ENCODE peak calls at places on chromosomes 13 and 19, in four cellular contexts. P, W, U and G are unnamed samples.
A peak's percentile ranks its signal among the peaks of the same experiment; 100 is the strongest.

GRCh38 chr13:23960566-23961156 is 63.4 kb upstream of the C1QTNF9B start:
- DNase-seq in P (no peak), W (peak; percentile 59), U (no peak), G (no peak)

GRCh38 chr13:50843256-50844043 is at the start of gene DLEU7:
- DNase-seq in P (no peak), W (no peak), U (no peak), G (no peak)

GRCh38 chr13:94860981-94861407 is 148.6 kb upstream of the SOX21 start:
- DNase-seq in P (no peak), W (peak; percentile 39), U (no peak), G (no peak)

GRCh38 chr19:48623556-48624066 is 4.3 kb downstream of the SPHK2 start:
- DNase-seq in P (no peak), W (no peak), U (no peak), G (no peak)

GRCh38 chr19:2476451-2477140 is 669 bp downstream of the GADD45B start:
- DNase-seq in P (peak; percentile 42), W (peak; percentile 64), U (peak; percentile 84), G (peak; percentile 68)

GRCh38 chr13:44951184-44951583 is 38.1 kb downstream of the NUFIP1 start:
- DNase-seq in P (no peak), W (no peak), U (no peak), G (no peak)

GRCh38 chr13:33018886-33019285 is 2.7 kb downstream of the KL start:
- DNase-seq in P (no peak), W (no peak), U (no peak), G (no peak)

GRCh38 chr19:18340990-18341868 is 831 bp downstream of the PGPEP1 start:
- DNase-seq in P (peak; percentile 37), W (peak; percentile 35), U (peak; percentile 81), G (no peak)

GRCh38 chr19:2055871-2056809 is 5.1 kb upstream of the MKNK2 start:
- DNase-seq in P (no peak), W (peak; percentile 84), U (no peak), G (no peak)

GRCh38 chr13:42113478-42113877 is 65.0 kb downstream of the DGKH start:
- DNase-seq in P (no peak), W (no peak), U (no peak), G (no peak)

GRCh38 chr13:79401259-79402071 is 4.6 kb downstream of the RBM26 start:
- DNase-seq in P (no peak), W (no peak), U (no peak), G (no peak)

GRCh38 chr19:3604987-3605343 is 1.7 kb downstream of the TBXA2R start:
- DNase-seq in P (no peak), W (no peak), U (peak; percentile 25), G (no peak)

GRCh38 chr13:35146686-35147085 is 204.6 kb downstream of the NBEA start:
- DNase-seq in P (no peak), W (no peak), U (no peak), G (no peak)

GRCh38 chr19:1453525-1454371 is 3.8 kb downstream of the APC2 start:
- DNase-seq in P (peak; percentile 79), W (peak; percentile 62), U (no peak), G (no peak)

GRCh38 chr19:33879818-33880575 is 83.3 kb downstream of the KCTD15 start:
- DNase-seq in P (no peak), W (no peak), U (no peak), G (no peak)

GRCh38 chr13:100668408-100668807 is 6.2 kb downstream of the TMTC4 start:
- DNase-seq in P (no peak), W (no peak), U (no peak), G (no peak)

GRCh38 chr19:4372630-4373367 is 27.5 kb downstream of the SH3GL1 start:
- DNase-seq in P (no peak), W (no peak), U (no peak), G (no peak)

GRCh38 chr19:46515879-46516350 is 20.2 kb upstream of the PNMA8B start:
- DNase-seq in P (no peak), W (peak; percentile 47), U (peak; percentile 44), G (no peak)

GRCh38 chr19:41548954-41549688 is 26.8 kb upstream of the CEACAM21 start:
- DNase-seq in P (no peak), W (no peak), U (peak; percentile 81), G (no peak)

GRCh38 chr19:43901395-43902390 is 33.4 kb downstream of the ZNF45 start:
- DNase-seq in P (peak; percentile 69), W (peak; percentile 89), U (peak; percentile 82), G (peak; percentile 43)

GRCh38 chr19:51258165-51258564 is 7.3 kb downstream of the SIGLECL1 start:
- DNase-seq in P (no peak), W (no peak), U (no peak), G (no peak)

GRCh38 chr19:52200044-52200443 is 10.2 kb downstream of the PPP2R1A start:
- DNase-seq in P (no peak), W (peak; percentile 90), U (no peak), G (no peak)

GRCh38 chr19:27974082-27974513 is 1238.9 kb downstream of the UQCRFS1 start:
- DNase-seq in P (peak; percentile 6), W (peak; percentile 26), U (peak; percentile 21), G (peak; percentile 3)

GRCh38 chr19:19459707-19460251 is 54.3 kb downstream of the GATAD2A start:
- DNase-seq in P (no peak), W (peak; percentile 84), U (peak; percentile 82), G (no peak)

GRCh38 chr19:36819130-36819630 is 19.0 kb downstream of the ZNF790 start:
- DNase-seq in P (no peak), W (peak; percentile 6), U (no peak), G (no peak)

GRCh38 chr19:34254552-34255432 is at the start of gene GARRE1:
- DNase-seq in P (no peak), W (no peak), U (peak; percentile 94), G (no peak)

GRCh38 chr13:48954086-48954485 is 21.6 kb upstream of the FNDC3A start:
- DNase-seq in P (no peak), W (peak; percentile 59), U (no peak), G (no peak)

GRCh38 chr19:8204961-8205360 is 4.2 kb upstream of the CERS4 start:
- DNase-seq in P (no peak), W (no peak), U (no peak), G (no peak)

GRCh38 chr19:46022431-46023310 is at the start of gene PGLYRP1:
- DNase-seq in P (no peak), W (no peak), U (no peak), G (no peak)

GRCh38 chr13:88074794-88075509 is 403.8 kb downstream of the SLITRK5 start:
- DNase-seq in P (no peak), W (peak; percentile 52), U (no peak), G (no peak)

GRCh38 chr13:98912846-98913245 is 65.0 kb downstream of the DOCK9 start:
- DNase-seq in P (no peak), W (no peak), U (no peak), G (no peak)